ENCODE peak calls at places on chromosomes 16 and 17, in six cellular contexts. J is Peyer's patch, M is H1, F is tibial nerve, P is lung, R is stomach. K is an unnamed sample.

GRCh38 chr17:66214893-66215528 is 14.2 kb downstream of the APOH start:
- DNase-seq in J (no peak), M (no peak), F (no peak), P (no peak), R (no peak), K (no peak)

GRCh38 chr16:75491876-75492275 is 3.4 kb downstream of the CHST6 start:
- DNase-seq in J (no peak), M (no peak), F (no peak), P (no peak), R (no peak), K (no peak)

GRCh38 chr17:54891176-54891821 is 9.4 kb upstream of the TOM1L1 start:
- DNase-seq in J (no peak), M (peak; percentile 52), F (no peak), P (no peak), R (no peak), K (peak; percentile 45)

GRCh38 chr16:14024300-14024699 is 46.8 kb upstream of the MRTFB start:
- DNase-seq in J (no peak), M (no peak), F (no peak), P (no peak), R (no peak), K (no peak)

GRCh38 chr16:15764112-15764511 is 92.7 kb downstream of the MYH11 start:
- DNase-seq in J (no peak), M (no peak), F (no peak), P (no peak), R (no peak), K (no peak)

GRCh38 chr16:24836836-24837235 is 8.9 kb upstream of the SLC5A11 start:
- DNase-seq in J (no peak), M (no peak), F (no peak), P (no peak), R (no peak), K (no peak)

GRCh38 chr16:7236824-7237410 is 95.7 kb upstream of the RBFOX1 start:
- DNase-seq in J (no peak), M (no peak), F (no peak), P (no peak), R (no peak), K (no peak)

GRCh38 chr17:39001703-39002637 is 34.8 kb upstream of the FBXO47 start:
- DNase-seq in J (no peak), M (no peak), F (peak; percentile 78), P (peak; percentile 68), R (peak; percentile 48), K (peak; percentile 35)

GRCh38 chr16:52372313-52372712 is 174.6 kb downstream of the TOX3 start:
- DNase-seq in J (no peak), M (no peak), F (no peak), P (no peak), R (peak; percentile 33), K (no peak)

GRCh38 chr16:87366288-87366687 is 17.3 kb downstream of the FBXO31 start:
- DNase-seq in J (peak; percentile 77), M (no peak), F (no peak), P (no peak), R (peak; percentile 69), K (no peak)

GRCh38 chr17:8542599-8542998 is 87.9 kb downstream of the MYH10 start:
- DNase-seq in J (no peak), M (no peak), F (no peak), P (no peak), R (no peak), K (no peak)
- H3K27ac ChIP-seq in J (no peak overlapping the region), M (no peak overlapping the region), F (no peak overlapping the region), P (no peak overlapping the region), R (no peak overlapping the region), K (no peak overlapping the region)

GRCh38 chr17:48630009-48630924 is 4.1 kb upstream of the HOXB9 start:
- DNase-seq in J (no peak), M (no peak), F (no peak), P (no peak), R (no peak), K (no peak)
- H3K4me3 ChIP-seq in J (no peak overlapping the region), M (no peak overlapping the region), F (no peak overlapping the region), P (no peak overlapping the region), R (no peak overlapping the region), K (no peak overlapping the region)

DNA sequence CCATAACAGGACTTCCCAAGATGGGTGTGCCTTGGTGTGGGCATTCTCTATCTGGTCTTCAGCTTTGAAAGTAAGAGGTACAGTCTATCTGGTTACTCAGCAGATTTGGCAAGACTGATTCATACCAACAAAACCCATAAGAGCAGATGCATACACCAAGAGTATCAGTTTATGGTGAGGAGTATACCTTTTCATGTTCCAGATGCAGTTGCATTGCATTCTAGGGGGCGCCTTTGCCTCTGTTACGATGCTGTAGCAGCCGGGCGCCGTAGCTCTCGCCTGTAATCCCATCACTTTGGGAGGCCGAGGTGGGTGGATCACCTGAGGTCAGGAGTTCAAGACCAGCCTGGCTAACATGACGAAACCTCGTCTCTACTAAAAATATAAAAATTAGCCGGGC is 31.1 kb upstream of the CARMIL2 start:
- DNase-seq in J (no peak), M (peak; percentile 73), F (no peak), P (no peak), R (no peak), K (no peak)
- TF ChIP-seq CTCF in J (no peak), M (peak; percentile 49), F (no peak), P (no peak), R (no peak), K (no peak)

DNA sequence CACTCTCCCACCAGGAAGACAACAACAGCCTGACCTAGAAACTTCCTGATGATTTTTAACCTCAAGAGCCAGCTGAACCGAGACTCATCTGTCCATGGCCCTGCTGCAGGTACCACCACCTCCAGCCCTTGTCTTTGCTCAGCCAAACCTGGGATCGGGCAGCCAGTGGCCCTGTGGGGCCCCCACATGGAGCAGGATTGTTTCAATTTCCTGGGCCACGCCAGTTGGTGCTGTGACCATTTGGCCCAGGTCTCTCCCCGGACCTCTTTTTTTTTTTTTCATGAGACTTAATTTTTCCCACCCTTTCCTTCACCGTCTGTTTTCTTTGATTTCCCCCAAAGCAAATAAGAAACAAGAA is 8.3 kb upstream of the HOXB2 start:
- DNase-seq in J (no peak), M (no peak), F (no peak), P (no peak), R (no peak), K (no peak)
- H3K27ac ChIP-seq in J (peak overlapping the region; percentile 62), M (no peak overlapping the region), F (peak overlapping the region; percentile 6), P (no peak overlapping the region), R (peak overlapping the region; percentile 54), K (peak overlapping the region; percentile 52)

GRCh38 chr17:76137351-76138233 is 3.5 kb downstream of the FOXJ1 start:
- DNase-seq in J (no peak), M (peak; percentile 77), F (no peak), P (no peak), R (no peak), K (no peak)

GRCh38 chr17:76134911-76135809 is 5.9 kb downstream of the FOXJ1 start:
- DNase-seq in J (peak; percentile 41), M (peak; percentile 81), F (no peak), P (no peak), R (no peak), K (no peak)

GRCh38 chr17:76137026-76137350 is 4.1 kb downstream of the FOXJ1 start:
- DNase-seq in J (no peak), M (no peak), F (no peak), P (no peak), R (no peak), K (no peak)

GRCh38 chr17:76135810-76136188 is 5.2 kb downstream of the FOXJ1 start:
- DNase-seq in J (peak; percentile 30), M (no peak), F (no peak), P (no peak), R (no peak), K (no peak)

DNA sequence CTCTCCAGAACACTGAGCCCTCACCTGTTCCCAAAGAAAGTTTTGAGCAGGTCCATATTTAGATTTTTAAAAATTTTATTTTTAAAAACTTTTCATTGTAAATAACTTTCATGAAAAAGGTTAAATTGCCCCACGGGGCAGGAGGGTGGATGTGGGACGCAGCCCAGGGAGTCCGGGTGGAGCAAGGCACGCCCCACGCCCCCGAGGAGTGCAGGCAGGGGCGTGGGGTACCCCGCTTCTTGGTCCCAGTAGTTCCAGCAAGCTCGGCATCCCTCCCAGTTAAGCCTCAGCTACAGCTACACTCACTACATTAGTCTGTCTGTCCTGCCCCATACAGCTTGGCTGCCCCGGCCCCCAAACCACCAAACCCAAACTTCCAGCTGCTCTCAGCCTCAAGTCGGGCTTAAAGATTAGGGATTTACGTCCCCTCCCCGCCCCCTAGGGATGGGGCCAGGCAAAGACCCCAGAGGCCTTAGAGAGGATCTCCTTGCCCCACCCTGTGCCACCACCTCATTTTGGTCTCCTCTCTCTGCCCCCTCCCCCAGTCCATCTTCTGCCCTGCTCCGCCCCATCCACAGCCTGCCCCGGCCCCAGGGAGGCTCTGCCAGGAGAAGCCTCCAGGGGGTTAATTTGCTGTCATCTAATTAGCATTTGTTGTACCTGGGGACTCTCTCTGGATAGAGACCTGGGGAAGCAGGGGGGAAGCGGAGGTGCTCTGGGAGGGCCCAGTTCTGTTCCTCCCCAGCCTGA is 4.6 kb downstream of the FOXJ1 start:
- DNase-seq in J (no peak), M (peak; percentile 78), F (no peak), P (no peak), R (no peak), K (no peak)
- H3K4me3 ChIP-seq in J (no peak overlapping the region), M (no peak overlapping the region), F (no peak overlapping the region), P (no peak overlapping the region), R (no peak overlapping the region), K (no peak overlapping the region)

K was measured in thyroid gland.